ENCODE peak calls at places on chromosomes 1 and 21, in six cellular contexts. One of them, this sample, is unnamed.

GRCh38 chr1:43067856-43068751 is 104.0 kb downstream of the EBNA1BP2 start:
- DNase-seq in GM12878: no peak
- DNase-seq in HepG2: no peak
- DNase-seq in H1: no peak
- DNase-seq in HCT116: no peak
- DNase-seq in A549: no peak
- DNase-seq in this sample: peak; percentile 8

GRCh38 chr1:187415065-187415464 is 586.3 kb downstream of the PLA2G4A start:
- DNase-seq in HepG2: no peak
- DNase-seq in GM12878: no peak
- DNase-seq in A549: no peak
- DNase-seq in HCT116: no peak
- DNase-seq in H1: no peak
- DNase-seq in this sample: no peak

GRCh38 chr21:42039470-42039901 is 29.3 kb upstream of the ZBTB21 start:
- DNase-seq in H1: no peak
- DNase-seq in HepG2: no peak
- DNase-seq in HCT116: no peak
- DNase-seq in A549: no peak
- DNase-seq in GM12878: no peak
- DNase-seq in this sample: no peak

GRCh38 chr1:152972196-152972886 is 1.9 kb downstream of the SPRR4 start:
- DNase-seq in HCT116: no peak
- DNase-seq in HepG2: no peak
- DNase-seq in A549: no peak
- DNase-seq in GM12878: no peak
- DNase-seq in H1: no peak
- DNase-seq in this sample: no peak

GRCh38 chr1:176735201-176735600 is 272.2 kb downstream of the PAPPA2 start:
- DNase-seq in A549: no peak
- DNase-seq in H1: no peak
- DNase-seq in HepG2: no peak
- DNase-seq in HCT116: no peak
- DNase-seq in GM12878: no peak
- DNase-seq in this sample: no peak

GRCh38 chr1:149997585-149998262 is 12.8 kb downstream of the OTUD7B start:
- DNase-seq in HCT116: no peak
- DNase-seq in H1: no peak
- DNase-seq in GM12878: peak; percentile 97
- DNase-seq in A549: no peak
- DNase-seq in HepG2: no peak
- DNase-seq in this sample: peak; percentile 92

GRCh38 chr1:206555473-206555935 is 48.2 kb downstream of the RASSF5 start:
- DNase-seq in HCT116: no peak
- DNase-seq in GM12878: no peak
- DNase-seq in H1: no peak
- DNase-seq in A549: no peak
- DNase-seq in HepG2: no peak
- DNase-seq in this sample: no peak

GRCh38 chr1:248873993-248874671 is 15.2 kb upstream of the ZNF692 start:
- DNase-seq in H1: no peak
- DNase-seq in HCT116: peak; percentile 82
- DNase-seq in HepG2: peak; percentile 89
- DNase-seq in GM12878: peak; percentile 86
- DNase-seq in A549: peak; percentile 91
- DNase-seq in this sample: peak; percentile 83

GRCh38 chr1:31677401-31677800 is 26.4 kb downstream of the COL16A1 start:
- DNase-seq in H1: no peak
- DNase-seq in HepG2: no peak
- DNase-seq in HCT116: no peak
- DNase-seq in GM12878: no peak
- DNase-seq in A549: no peak
- DNase-seq in this sample: no peak

GRCh38 chr21:25871566-25871965 is 136.8 kb downstream of the GABPA start:
- DNase-seq in H1: no peak
- DNase-seq in HCT116: no peak
- DNase-seq in A549: peak; percentile 12
- DNase-seq in GM12878: no peak
- DNase-seq in HepG2: no peak
- DNase-seq in this sample: peak; percentile 2

GRCh38 chr1:183027031-183027430 is 3.8 kb downstream of the LAMC1 start:
- DNase-seq in H1: no peak
- DNase-seq in HepG2: no peak
- DNase-seq in GM12878: no peak
- DNase-seq in HCT116: no peak
- DNase-seq in A549: no peak
- DNase-seq in this sample: no peak
- H3K4me3 ChIP-seq in H1: no peak overlapping the region
- H3K4me3 ChIP-seq in HepG2: no peak overlapping the region
- H3K4me3 ChIP-seq in GM12878: peak overlapping the region; percentile 74
- H3K4me3 ChIP-seq in HCT116: no peak overlapping the region
- H3K4me3 ChIP-seq in A549: no peak overlapping the region
- H3K4me3 ChIP-seq in this sample: no peak overlapping the region

DNA sequence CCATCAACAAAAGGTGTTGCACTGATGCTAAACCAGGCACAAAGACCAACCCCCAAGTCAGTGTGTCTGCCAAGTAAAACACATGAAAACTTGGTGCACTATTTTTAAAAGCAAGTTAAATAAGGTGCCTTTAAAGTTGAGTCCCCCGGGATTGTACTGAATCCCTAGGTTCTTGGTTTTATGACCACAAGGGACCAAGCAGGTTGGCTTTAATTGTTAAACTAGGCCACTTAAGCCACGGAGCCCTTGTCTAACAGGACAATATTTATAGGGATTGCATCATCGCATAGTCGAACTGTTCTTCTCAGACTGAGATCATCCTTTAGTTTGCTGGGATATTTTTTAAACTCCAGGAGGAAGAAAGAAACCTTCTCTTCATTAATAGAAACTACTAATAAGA is 100.9 kb upstream of the GUCA2B start:
- DNase-seq in GM12878: no peak
- DNase-seq in HCT116: no peak
- DNase-seq in H1: no peak
- DNase-seq in HepG2: no peak
- DNase-seq in A549: no peak
- DNase-seq in this sample: no peak
- TF ChIP-seq MAX in GM12878: no peak
- TF ChIP-seq MAX in HCT116: no peak
- TF ChIP-seq MAX in H1: no peak
- TF ChIP-seq MAX in HepG2: no peak
- TF ChIP-seq MAX in A549: no peak
- TF ChIP-seq MAX in this sample: no peak

GRCh38 chr1:1680912-1681273 is 11.7 kb downstream of the SLC35E2B start:
- DNase-seq in GM12878: no peak
- DNase-seq in A549: peak; percentile 41
- DNase-seq in HepG2: peak; percentile 84
- DNase-seq in H1: no peak
- DNase-seq in HCT116: no peak
- DNase-seq in this sample: no peak

GRCh38 chr1:1678581-1679380 is 13.8 kb downstream of the SLC35E2B start:
- DNase-seq in HepG2: peak; percentile 86
- DNase-seq in GM12878: peak; percentile 23
- DNase-seq in A549: peak; percentile 37
- DNase-seq in H1: no peak
- DNase-seq in HCT116: no peak
- DNase-seq in this sample: peak; percentile 56

GRCh38 chr1:1680031-1680911 is 12.3 kb downstream of the SLC35E2B start:
- DNase-seq in GM12878: no peak
- DNase-seq in HepG2: no peak
- DNase-seq in H1: no peak
- DNase-seq in A549: no peak
- DNase-seq in HCT116: no peak
- DNase-seq in this sample: no peak

GRCh38 chr1:1683104-1683905 is 9.3 kb downstream of the SLC35E2B start:
- DNase-seq in HCT116: no peak
- DNase-seq in H1: no peak
- DNase-seq in HepG2: no peak
- DNase-seq in A549: no peak
- DNase-seq in GM12878: no peak
- DNase-seq in this sample: no peak

GRCh38 chr1:1677718-1678580 is 14.6 kb downstream of the SLC35E2B start:
- DNase-seq in HepG2: no peak
- DNase-seq in HCT116: no peak
- DNase-seq in A549: no peak
- DNase-seq in GM12878: peak; percentile 86
- DNase-seq in H1: no peak
- DNase-seq in this sample: peak; percentile 73
- H3K4me3 ChIP-seq in HepG2: peak overlapping the region; percentile 70
- H3K4me3 ChIP-seq in HCT116: no peak overlapping the region
- H3K4me3 ChIP-seq in A549: no peak overlapping the region
- H3K4me3 ChIP-seq in GM12878: peak overlapping the region; percentile 55
- H3K4me3 ChIP-seq in H1: no peak overlapping the region
- H3K4me3 ChIP-seq in this sample: no peak overlapping the region

GRCh38 chr1:119974013-119974412 is 77.7 kb upstream of the ADAM30 start:
- DNase-seq in HepG2: no peak
- DNase-seq in A549: no peak
- DNase-seq in HCT116: no peak
- DNase-seq in H1: no peak
- DNase-seq in GM12878: no peak
- DNase-seq in this sample: no peak
- TF ChIP-seq MAX in HepG2: no peak
- TF ChIP-seq MAX in A549: no peak
- TF ChIP-seq MAX in HCT116: no peak
- TF ChIP-seq MAX in H1: no peak
- TF ChIP-seq MAX in GM12878: no peak
- TF ChIP-seq MAX in this sample: no peak

GRCh38 chr1:54800041-54800898 is 853 bp downstream of the TTC22 start:
- DNase-seq in GM12878: no peak
- DNase-seq in HepG2: no peak
- DNase-seq in HCT116: no peak
- DNase-seq in A549: no peak
- DNase-seq in H1: no peak
- DNase-seq in this sample: no peak
- H3K4me3 ChIP-seq in GM12878: peak overlapping the region; percentile 72
- H3K4me3 ChIP-seq in HepG2: no peak overlapping the region
- H3K4me3 ChIP-seq in HCT116: no peak overlapping the region
- H3K4me3 ChIP-seq in A549: no peak overlapping the region
- H3K4me3 ChIP-seq in H1: peak overlapping the region; percentile 19
- H3K4me3 ChIP-seq in this sample: no peak overlapping the region

GRCh38 chr1:165011947-165012346 is 344.6 kb downstream of the LMX1A start:
- DNase-seq in GM12878: no peak
- DNase-seq in H1: no peak
- DNase-seq in HepG2: no peak
- DNase-seq in A549: no peak
- DNase-seq in HCT116: no peak
- DNase-seq in this sample: no peak
- TF ChIP-seq MAX in GM12878: no peak
- TF ChIP-seq MAX in H1: no peak
- TF ChIP-seq MAX in HepG2: no peak
- TF ChIP-seq MAX in A549: no peak
- TF ChIP-seq MAX in HCT116: no peak
- TF ChIP-seq MAX in this sample: no peak

This sample was measured in NB4.